ENCODE peak calls at places on chromosomes 4 and X, in nine cellular contexts. M is NCI-H2171; J is kidney; R is body of pancreas; W is aorta; P is naive thymus-derived CD4-positive, alpha-beta T cell; S is fibroblast of lung; X is NCI-H1105; T is NCI-H1048. F is an unnamed sample.

GRCh38 chrX:102138064-102138463 is 4.2 kb downstream of the TCEAL6 start:
- DNase-seq in J (no peak), M (no peak), P (no peak), X (no peak), T (no peak), R (no peak), W (no peak), S (no peak), F (no peak)

GRCh38 chr4:145557720-145558119 is 61.5 kb upstream of the MMAA start:
- DNase-seq in R (peak; percentile 66), T (peak; percentile 31), S (peak; percentile 82), M (no peak), W (no peak), P (peak; percentile 36), X (no peak), J (peak; percentile 76), F (peak; percentile 74)

GRCh38 chr4:26218677-26219181 is 102.1 kb upstream of the RBPJ start:
- DNase-seq in W (no peak), R (no peak), T (no peak), S (no peak), J (no peak), P (no peak), X (no peak), M (no peak), F (no peak)

GRCh38 chr4:118367872-118368271 is 15.1 kb upstream of the PRSS12 start:
- DNase-seq in X (no peak), P (no peak), M (no peak), S (no peak), W (no peak), J (no peak), T (no peak), R (no peak), F (no peak)

GRCh38 chr4:116734178-116734577 is 351.2 kb downstream of the TRAM1L1 start:
- DNase-seq in T (no peak), M (no peak), P (no peak), R (no peak), W (no peak), X (no peak), J (no peak), S (no peak), F (no peak)

GRCh38 chrX:93422693-93423092 is 250.7 kb downstream of the NAP1L3 start:
- DNase-seq in P (no peak), J (no peak), S (peak; percentile 6), X (peak; percentile 3), M (peak; percentile 12), R (peak; percentile 13), W (no peak), T (peak; percentile 23), F (no peak)

GRCh38 chrX:115560978-115561604 is at the start of gene PLS3:
- DNase-seq in T (no peak), P (no peak), M (no peak), R (peak; percentile 85), W (peak; percentile 94), X (peak; percentile 55), J (peak; percentile 94), S (peak; percentile 83), F (peak; percentile 86)

GRCh38 chrX:24085133-24085532 is 30.4 kb downstream of the EIF2S3 start:
- DNase-seq in P (no peak), S (no peak), M (no peak), X (no peak), R (no peak), J (no peak), W (no peak), T (no peak), F (no peak)

GRCh38 chrX:151713859-151714258 is 2.0 kb upstream of the FATE1 start:
- DNase-seq in W (peak; percentile 61), J (no peak), S (peak; percentile 0), R (peak; percentile 38), X (peak; percentile 26), T (no peak), M (no peak), P (no peak), F (no peak)

GRCh38 chr4:6506616-6507140 is 34.3 kb upstream of the PPP2R2C start:
- DNase-seq in X (no peak), W (no peak), M (no peak), T (no peak), S (no peak), R (no peak), P (no peak), J (no peak), F (no peak)

GRCh38 chr4:111601671-111602070 is 543.6 kb upstream of the FAM241A start:
- DNase-seq in R (no peak), S (no peak), W (no peak), X (no peak), P (no peak), T (no peak), J (no peak), M (no peak), F (no peak)

GRCh38 chr4:7911044-7911578 is 28.6 kb downstream of the AFAP1 start:
- DNase-seq in J (peak; percentile 84), P (no peak), S (peak; percentile 96), X (no peak), R (peak; percentile 13), W (no peak), T (no peak), M (no peak), F (no peak)

F was measured in spleen.